ENCODE peak calls at places on chromosomes 13 and 19, in nine cellular contexts. Z, V, L, U, O, S, C, M and K are unnamed samples.

GRCh38 chr19:33205110-33205509 is 11.0 kb downstream of the LRP3 start:
- DNase-seq in Z (no peak), V (no peak), L (no peak), U (no peak), O (no peak), S (no peak), C (no peak), M (no peak), K (no peak)

GRCh38 chr19:51258165-51258564 is 7.3 kb downstream of the SIGLECL1 start:
- DNase-seq in Z (no peak), V (no peak), L (no peak), U (no peak), O (no peak), S (no peak), C (no peak), M (no peak), K (no peak)

GRCh38 chr13:28935104-28935503 is 115.0 kb downstream of the MTUS2 start:
- DNase-seq in Z (no peak), V (no peak), L (no peak), U (no peak), O (no peak), S (no peak), C (no peak), M (no peak), K (no peak)

GRCh38 chr19:47499371-47499770 is 15.4 kb upstream of the KPTN start:
- DNase-seq in Z (no peak), V (no peak), L (no peak), U (no peak), O (no peak), S (no peak), C (no peak), M (no peak), K (no peak)

GRCh38 chr19:13150919-13151604 is 851 bp downstream of the IER2 start:
- DNase-seq in Z (peak; percentile 19), V (no peak), L (peak; percentile 48), U (no peak), O (peak; percentile 60), S (no peak), C (peak; percentile 57), M (no peak), K (peak; percentile 27)

GRCh38 chr13:72229067-72229466 is 362.1 kb upstream of the DACH1 start:
- DNase-seq in Z (no peak), V (no peak), L (no peak), U (no peak), O (no peak), S (no peak), C (no peak), M (no peak), K (no peak)

GRCh38 chr13:110442946-110443632 is 118.4 kb downstream of the RAB20 start:
- DNase-seq in Z (no peak), V (peak; percentile 78), L (no peak), U (no peak), O (no peak), S (no peak), C (no peak), M (peak; percentile 58), K (no peak)

GRCh38 chr19:7294571-7295212 is 478 bp upstream of the INSR start:
- DNase-seq in Z (peak; percentile 62), V (peak; percentile 50), L (peak; percentile 83), U (peak; percentile 81), O (peak; percentile 82), S (no peak), C (peak; percentile 69), M (peak; percentile 60), K (peak; percentile 52)

GRCh38 chr19:11995174-11995573 is 30.3 kb downstream of the ZNF763 start:
- DNase-seq in Z (no peak), V (peak; percentile 70), L (no peak), U (no peak), O (no peak), S (no peak), C (no peak), M (no peak), K (peak; percentile 79)

GRCh38 chr13:80215368-80215767 is 125.6 kb downstream of the SPRY2 start:
- DNase-seq in Z (no peak), V (peak; percentile 53), L (no peak), U (no peak), O (no peak), S (no peak), C (no peak), M (peak; percentile 68), K (peak; percentile 20)

GRCh38 chr19:35220315-35220921 is 8.1 kb downstream of the FAM187B start:
- DNase-seq in Z (no peak), V (peak; percentile 21), L (no peak), U (no peak), O (peak; percentile 17), S (no peak), C (no peak), M (no peak), K (peak; percentile 53)

GRCh38 chr13:40460116-40460515 is 206.3 kb downstream of the FOXO1 start:
- DNase-seq in Z (no peak), V (no peak), L (no peak), U (no peak), O (no peak), S (no peak), C (no peak), M (peak; percentile 37), K (no peak)

GRCh38 chr13:80338781-80339577 is 1.9 kb downstream of the SPRY2 start:
- DNase-seq in Z (peak; percentile 63), V (peak; percentile 87), L (peak; percentile 66), U (peak; percentile 75), O (peak; percentile 76), S (no peak), C (peak; percentile 66), M (peak; percentile 86), K (peak; percentile 87)

DNA sequence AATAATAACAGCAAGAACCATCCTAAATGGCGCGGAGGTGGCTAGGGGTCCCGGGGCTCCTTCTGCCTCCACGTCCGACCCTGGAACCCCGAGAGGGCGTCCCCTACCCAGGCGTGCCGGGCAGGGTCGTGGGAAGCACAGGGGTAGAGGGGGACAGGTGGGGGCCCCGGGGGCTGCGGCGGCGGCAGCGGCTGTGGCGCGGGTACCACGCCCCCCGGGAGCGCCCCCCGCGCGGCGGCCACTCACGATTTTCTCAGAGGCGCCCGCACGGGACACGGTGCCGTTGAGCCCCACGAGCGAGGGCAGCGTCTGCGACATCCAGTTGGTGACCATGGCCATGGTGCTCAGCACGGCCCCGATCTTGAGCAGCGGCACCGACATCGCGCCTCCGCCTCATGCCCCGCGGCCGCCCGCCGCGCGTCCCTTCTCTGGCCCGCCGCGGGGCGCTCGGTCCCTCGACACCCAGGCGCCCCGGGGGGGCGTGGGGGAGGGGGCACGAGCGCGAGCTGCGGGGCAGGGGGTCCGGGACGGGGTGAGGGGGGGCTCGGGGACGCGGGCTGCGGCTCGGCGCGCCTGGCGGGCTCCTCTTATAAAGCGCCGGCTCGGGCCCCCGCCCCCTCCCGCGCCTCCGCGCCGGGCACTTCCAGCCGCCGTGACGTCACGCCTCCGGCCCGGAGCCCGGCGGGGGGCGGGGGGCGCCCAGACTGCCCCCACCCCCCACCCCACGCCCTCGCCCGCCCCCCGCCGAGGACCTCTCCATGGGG is 22.9 kb downstream of the OLFM2 start:
- DNase-seq in Z (no peak), V (no peak), L (peak; percentile 36), U (no peak), O (no peak), S (no peak), C (peak; percentile 19), M (no peak), K (no peak)
- H3K4me3 ChIP-seq in Z (peak overlapping the region; percentile 25), V (peak overlapping the region; percentile 52), L (peak overlapping the region; percentile 15), U (peak overlapping the region; percentile 53), O (peak overlapping the region; percentile 57), S (no peak overlapping the region), C (peak overlapping the region; percentile 36), M (peak overlapping the region; percentile 55), K (peak overlapping the region; percentile 42)

GRCh38 chr19:55095260-55096060 is 19.8 kb downstream of the EPS8L1 start:
- DNase-seq in Z (no peak), V (no peak), L (no peak), U (no peak), O (no peak), S (no peak), C (no peak), M (no peak), K (no peak)

GRCh38 chr19:55091955-55092354 is 16.3 kb downstream of the EPS8L1 start:
- DNase-seq in Z (no peak), V (no peak), L (no peak), U (no peak), O (no peak), S (no peak), C (no peak), M (no peak), K (no peak)

GRCh38 chr19:55096061-55096701 is 20.5 kb downstream of the EPS8L1 start:
- DNase-seq in Z (no peak), V (no peak), L (no peak), U (no peak), O (no peak), S (no peak), C (no peak), M (no peak), K (no peak)

GRCh38 chr19:55092423-55093318 is 17.0 kb downstream of the EPS8L1 start:
- DNase-seq in Z (no peak), V (no peak), L (no peak), U (no peak), O (no peak), S (no peak), C (no peak), M (no peak), K (no peak)

DNA sequence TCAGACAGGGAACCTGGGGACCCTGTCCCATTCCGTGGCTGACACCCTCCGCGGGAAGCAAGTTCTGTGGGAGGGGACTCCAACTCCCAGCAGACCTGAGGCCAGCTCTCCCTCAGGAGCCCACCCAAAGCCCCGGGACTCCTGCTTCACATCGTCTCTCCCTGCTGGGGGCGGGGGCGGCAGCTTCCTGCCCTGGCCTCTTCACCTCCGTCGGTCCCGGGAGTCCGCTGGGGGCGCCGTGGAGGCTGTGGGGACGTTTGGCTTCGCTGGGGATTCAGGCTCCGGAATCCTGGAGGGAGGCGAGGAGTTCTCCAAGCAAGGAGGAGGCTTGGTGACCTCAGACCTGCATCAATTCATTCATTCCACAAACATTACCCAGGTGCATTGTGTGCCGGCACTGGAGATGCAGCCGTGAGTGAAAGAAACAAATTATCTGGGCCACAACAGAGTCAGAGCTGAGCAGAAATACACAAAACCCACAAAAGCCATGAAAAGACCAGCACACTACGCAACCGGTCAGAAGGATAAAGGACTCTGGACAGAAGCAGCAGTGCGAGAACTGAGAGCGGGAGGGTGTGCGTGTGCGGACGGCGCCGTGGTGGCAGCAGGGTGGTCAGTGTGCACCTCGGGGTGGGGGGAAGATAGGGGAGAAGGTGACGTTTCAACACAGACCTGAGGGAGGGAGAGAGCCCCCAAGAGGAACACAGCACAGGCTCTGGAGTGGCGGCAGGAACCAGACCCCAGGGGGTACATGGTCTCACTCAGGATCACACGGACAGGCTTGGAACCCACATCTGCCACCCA is 19.0 kb downstream of the EPS8L1 start:
- DNase-seq in Z (no peak), V (no peak), L (no peak), U (no peak), O (no peak), S (no peak), C (no peak), M (no peak), K (no peak)
- TF ChIP-seq CTCF in Z (no peak), V (no peak), L (no peak), U (no peak), O (no peak), S (no peak), C (no peak), M (no peak), K (no peak)

GRCh38 chr19:16896098-16896912 is 7.5 kb downstream of the F2RL3 start:
- DNase-seq in Z (no peak), V (no peak), L (peak; percentile 24), U (no peak), O (no peak), S (no peak), C (no peak), M (no peak), K (peak; percentile 12)
- H3K4me3 ChIP-seq in Z (peak overlapping the region; percentile 37), V (peak overlapping the region; percentile 59), L (peak overlapping the region; percentile 6), U (peak overlapping the region; percentile 67), O (peak overlapping the region; percentile 56), S (peak overlapping the region; percentile 43), C (peak overlapping the region; percentile 54), M (peak overlapping the region; percentile 60), K (peak overlapping the region; percentile 97)

GRCh38 chr19:53246498-53246897 is 8.2 kb downstream of the ZNF677 start:
- DNase-seq in Z (no peak), V (no peak), L (no peak), U (no peak), O (no peak), S (no peak), C (no peak), M (no peak), K (no peak)
- TF ChIP-seq CTCF in Z (no peak), V (no peak), L (no peak), U (no peak), O (no peak), S (no peak), C (no peak), M (no peak), K (no peak)